ENCODE peak calls at places on chromosomes 3 and 15, in nine cellular contexts. I is NB4; S is WTC11; A is gastrocnemius medialis; N is CD4-positive, alpha-beta T cell; O is sigmoid colon; R is cardiac muscle cell; Q is fibroblast of lung; K is HFFc6. H is an unnamed sample.
A peak's percentile ranks its signal among the peaks of the same experiment; 100 is the strongest.

GRCh38 chr15:37031198-37031597 is 69.2 kb downstream of the MEIS2 start:
- DNase-seq in S (no peak), N (no peak), I (no peak), Q (peak; percentile 89), A (no peak), K (peak; percentile 79), R (peak; percentile 87), O (no peak), H (no peak)

GRCh38 chr3:129356756-129357425 is 71.5 kb downstream of the EFCAB12 start:
- DNase-seq in N (no peak), Q (no peak), K (no peak), A (no peak), S (no peak), I (no peak), R (no peak), O (no peak), H (no peak)

GRCh38 chr3:196620228-196620627 is 19.3 kb upstream of the NRROS start:
- DNase-seq in K (no peak), N (no peak), R (no peak), S (no peak), A (no peak), Q (peak; percentile 14), O (peak; percentile 79), I (peak; percentile 98), H (no peak)

GRCh38 chr3:109112946-109113345 is 5.0 kb downstream of the MORC1 start:
- DNase-seq in I (no peak), K (no peak), O (no peak), Q (no peak), R (no peak), N (no peak), S (no peak), A (no peak), H (no peak)

GRCh38 chr3:113968986-113969385 is 21.2 kb downstream of the ZDHHC23 start:
- DNase-seq in K (peak; percentile 8), N (no peak), O (no peak), R (peak; percentile 83), I (no peak), A (no peak), S (no peak), Q (peak; percentile 29), H (no peak)

GRCh38 chr3:75048650-75049049 is 434.2 kb upstream of the CNTN3 start:
- DNase-seq in N (no peak), Q (peak; percentile 2), A (no peak), R (no peak), S (no peak), K (no peak), O (no peak), I (no peak), H (no peak)

GRCh38 chr3:196398782-196399181 is 33.4 kb downstream of the UBXN7 start:
- DNase-seq in O (no peak), Q (no peak), K (no peak), A (no peak), R (peak; percentile 27), N (no peak), S (no peak), I (no peak), H (no peak)

GRCh38 chr15:49145651-49146609 is 9.5 kb downstream of the COPS2 start:
- DNase-seq in I (peak; percentile 65), K (peak; percentile 55), N (no peak), S (peak; percentile 16), R (peak; percentile 77), A (no peak), Q (peak; percentile 76), O (no peak), H (no peak)

GRCh38 chr3:167450195-167450594 is 23.6 kb downstream of the SERPINI2 start:
- DNase-seq in A (no peak), R (no peak), I (no peak), S (no peak), Q (no peak), O (no peak), N (no peak), K (no peak), H (no peak)

GRCh38 chr3:157429703-157430102 is 6.9 kb upstream of the PTX3 start:
- DNase-seq in O (no peak), S (no peak), N (no peak), Q (peak; percentile 18), R (peak; percentile 46), A (no peak), I (peak; percentile 18), K (no peak), H (no peak)

GRCh38 chr3:107943860-107944543 is 146.8 kb downstream of the CD47 start:
- DNase-seq in Q (no peak), K (no peak), S (no peak), O (no peak), R (peak; percentile 43), I (peak; percentile 19), N (no peak), A (no peak), H (no peak)

GRCh38 chr15:72751751-72752455 is 31.7 kb downstream of the ADPGK start:
- DNase-seq in K (no peak), S (no peak), R (peak; percentile 48), O (no peak), Q (no peak), N (no peak), A (no peak), I (peak; percentile 63), H (no peak)

GRCh38 chr15:31387483-31388118 is 61.0 kb downstream of the KLF13 start:
- DNase-seq in A (peak; percentile 92), N (no peak), R (peak; percentile 57), K (peak; percentile 54), I (no peak), Q (no peak), S (no peak), O (peak; percentile 87), H (no peak)

GRCh38 chr15:101012326-101013040 is 93.3 kb downstream of the LRRK1 start:
- DNase-seq in K (no peak), O (peak; percentile 52), A (no peak), Q (no peak), R (no peak), S (no peak), N (no peak), I (no peak), H (no peak)

GRCh38 chr3:161890147-161890625 is 393.6 kb downstream of the OTOL1 start:
- DNase-seq in O (no peak), I (peak; percentile 7), Q (peak; percentile 92), N (no peak), A (no peak), R (peak; percentile 95), S (no peak), K (peak; percentile 97), H (no peak)

GRCh38 chr3:24513463-24513862 is 18.8 kb upstream of the THRB start:
- DNase-seq in I (no peak), O (no peak), R (no peak), A (no peak), N (no peak), S (no peak), Q (peak; percentile 50), K (no peak), H (no peak)

GRCh38 chr3:55617385-55617784 is 130.3 kb upstream of the WNT5A start:
- DNase-seq in I (no peak), S (no peak), K (no peak), N (no peak), A (no peak), R (no peak), Q (no peak), O (no peak), H (no peak)
- TF ChIP-seq CTCF in I (no peak), S (no peak), K (no peak), N (no peak), A (no peak), R (no peak), Q (no peak), O (no peak), H (no peak)

DNA sequence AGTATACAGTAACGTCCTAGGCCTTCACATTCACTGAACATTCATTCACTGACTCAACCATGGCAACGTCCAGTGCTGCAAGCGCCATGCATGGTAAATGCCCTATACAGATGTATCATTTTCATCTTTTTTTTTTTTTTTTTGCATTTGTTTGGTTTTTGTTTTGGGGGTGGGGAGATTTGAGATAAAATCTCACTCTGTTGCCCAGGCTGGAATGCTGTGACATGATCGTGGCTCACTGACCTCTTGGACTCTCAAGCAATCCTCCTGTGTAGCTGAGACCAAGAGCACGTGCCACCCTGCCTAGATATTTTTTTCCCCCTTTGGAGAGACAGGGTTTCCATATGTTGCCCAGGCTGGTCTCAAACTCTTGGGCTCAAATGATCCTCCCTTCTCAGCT is 37.4 kb downstream of the SUSD5 start:
- DNase-seq in A (no peak), S (no peak), R (no peak), I (no peak), N (no peak), Q (no peak), O (no peak), K (no peak), H (no peak)
- TF ChIP-seq CTCF in A (no peak), S (no peak), R (no peak), I (no peak), N (no peak), Q (no peak), O (no peak), K (no peak), H (no peak)

DNA sequence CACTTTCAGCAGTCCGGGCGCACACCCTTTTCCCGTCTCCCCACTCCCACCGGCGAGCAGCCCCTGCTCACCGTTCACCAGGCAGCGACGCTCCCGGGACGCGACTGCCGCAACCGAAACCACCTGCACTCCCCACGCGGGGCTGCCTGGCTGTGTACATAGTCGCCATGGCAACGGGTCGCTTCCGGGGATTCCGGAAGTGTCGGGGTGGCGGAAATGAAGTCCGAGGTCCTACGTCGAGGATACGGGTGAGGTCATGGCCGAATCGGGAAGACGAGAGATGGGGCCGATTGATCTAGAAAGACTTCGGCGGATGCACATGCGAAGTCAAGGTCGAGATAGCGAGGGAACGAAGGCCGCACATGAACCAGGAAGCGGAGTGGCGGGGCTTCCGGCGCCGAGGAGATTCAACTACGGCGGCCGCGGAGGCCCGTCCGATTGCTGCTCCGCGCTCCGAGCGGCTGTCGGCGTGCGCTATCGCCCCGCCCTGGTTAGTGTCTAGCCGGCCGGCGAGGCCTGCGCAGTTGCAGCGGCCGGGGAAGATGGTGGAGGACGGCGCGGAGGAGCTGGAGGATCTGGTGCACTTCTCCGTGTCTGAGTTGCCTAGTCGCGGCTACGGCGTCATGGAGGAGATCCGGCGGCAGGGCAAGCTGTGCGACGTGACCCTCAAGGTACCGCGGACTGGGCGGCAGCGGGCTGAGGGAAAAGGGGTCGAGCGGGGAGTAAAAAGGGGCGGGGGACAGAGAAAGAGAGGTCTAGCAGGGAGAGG is at the start of the genes KIF9 and KLHL18:
- DNase-seq in S (peak; percentile 89), K (peak; percentile 95), R (peak; percentile 96), A (peak; percentile 90), I (peak; percentile 93), N (peak; percentile 92), O (peak; percentile 97), Q (peak; percentile 95), H (peak; percentile 93)
- TF ChIP-seq CTCF in S (no peak), K (no peak), R (no peak), A (no peak), I (no peak), N (no peak), O (no peak), Q (no peak), H (no peak)

DNA sequence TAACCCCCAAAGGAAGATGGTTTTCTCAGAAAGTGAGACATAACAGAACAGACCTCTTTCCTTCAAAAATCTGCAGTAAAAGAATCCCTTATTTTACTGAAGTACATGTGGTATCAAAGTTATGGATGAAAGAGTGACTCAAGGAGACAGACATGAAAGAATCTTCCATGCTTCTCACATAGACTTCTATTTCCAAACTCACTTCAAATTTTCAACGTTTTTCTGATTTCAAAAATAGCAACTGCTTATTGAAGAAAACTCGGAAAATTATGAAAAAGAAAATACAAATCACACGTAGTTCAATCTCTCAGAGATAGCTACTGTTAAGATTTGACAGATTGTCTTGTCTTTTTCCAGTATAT is 39.8 kb upstream of the TRA2B start:
- DNase-seq in N (no peak), I (no peak), O (no peak), S (no peak), A (no peak), Q (no peak), K (no peak), R (no peak), H (no peak)
- TF ChIP-seq CTCF in N (peak; percentile 46), I (no peak), O (peak; percentile 38), S (no peak), A (no peak), Q (no peak), K (no peak), R (no peak), H (no peak)

H was measured in D721Med.